ENCODE peak calls at places on chromosomes 3 and 15, in ten cellular contexts. One of them, this sample, is unnamed.

GRCh38 chr3:178277605-178278004 is 258.6 kb upstream of the KCNMB2 start:
- DNase-seq in GDM1: no peak
- DNase-seq in AG20443: no peak
- DNase-seq in EH: peak; percentile 15
- DNase-seq in pons: no peak
- DNase-seq in iris pigment epithelial cell: no peak
- DNase-seq in nephron progenitor cell: no peak
- DNase-seq in neuronal stem cell: no peak
- DNase-seq in AG10803: no peak
- DNase-seq in GM04503: no peak
- DNase-seq in this sample: no peak

GRCh38 chr3:107992976-107993684 is 97.7 kb downstream of the CD47 start:
- DNase-seq in GDM1: no peak
- DNase-seq in AG20443: peak; percentile 71
- DNase-seq in EH: no peak
- DNase-seq in pons: no peak
- DNase-seq in iris pigment epithelial cell: peak; percentile 36
- DNase-seq in nephron progenitor cell: no peak
- DNase-seq in neuronal stem cell: no peak
- DNase-seq in AG10803: peak; percentile 57
- DNase-seq in GM04503: no peak
- DNase-seq in this sample: no peak

GRCh38 chr3:18099611-18100010 is 325.5 kb downstream of the SATB1 start:
- DNase-seq in GDM1: no peak
- DNase-seq in AG20443: peak; percentile 15
- DNase-seq in EH: peak; percentile 33
- DNase-seq in pons: no peak
- DNase-seq in iris pigment epithelial cell: no peak
- DNase-seq in nephron progenitor cell: no peak
- DNase-seq in neuronal stem cell: no peak
- DNase-seq in AG10803: peak; percentile 12
- DNase-seq in GM04503: peak; percentile 11
- DNase-seq in this sample: no peak

GRCh38 chr3:107981471-107982111 is 109.2 kb downstream of the CD47 start:
- DNase-seq in GDM1: peak; percentile 35
- DNase-seq in AG20443: no peak
- DNase-seq in EH: no peak
- DNase-seq in pons: peak; percentile 51
- DNase-seq in iris pigment epithelial cell: no peak
- DNase-seq in nephron progenitor cell: no peak
- DNase-seq in neuronal stem cell: no peak
- DNase-seq in AG10803: no peak
- DNase-seq in GM04503: no peak
- DNase-seq in this sample: no peak

GRCh38 chr3:49007771-49008528 is 759 bp downstream of the WDR6 start:
- DNase-seq in GDM1: peak; percentile 80
- DNase-seq in AG20443: peak; percentile 95
- DNase-seq in EH: peak; percentile 94
- DNase-seq in pons: peak; percentile 77
- DNase-seq in iris pigment epithelial cell: peak; percentile 87
- DNase-seq in nephron progenitor cell: peak; percentile 88
- DNase-seq in neuronal stem cell: peak; percentile 86
- DNase-seq in AG10803: peak; percentile 91
- DNase-seq in GM04503: peak; percentile 52
- DNase-seq in this sample: peak; percentile 95

GRCh38 chr3:13264468-13264795 is 155.7 kb downstream of the NUP210 start:
- DNase-seq in GDM1: no peak
- DNase-seq in AG20443: no peak
- DNase-seq in EH: no peak
- DNase-seq in pons: no peak
- DNase-seq in iris pigment epithelial cell: no peak
- DNase-seq in nephron progenitor cell: no peak
- DNase-seq in neuronal stem cell: no peak
- DNase-seq in AG10803: no peak
- DNase-seq in GM04503: no peak
- DNase-seq in this sample: no peak

GRCh38 chr15:23566070-23567050 is 886 bp downstream of the MKRN3 start:
- DNase-seq in GDM1: peak; percentile 75
- DNase-seq in AG20443: no peak
- DNase-seq in EH: no peak
- DNase-seq in pons: peak; percentile 68
- DNase-seq in iris pigment epithelial cell: peak; percentile 21
- DNase-seq in nephron progenitor cell: no peak
- DNase-seq in neuronal stem cell: no peak
- DNase-seq in AG10803: peak; percentile 3
- DNase-seq in GM04503: no peak
- DNase-seq in this sample: no peak

GRCh38 chr3:129315386-129315991 is 36.8 kb downstream of the HMCES start:
- DNase-seq in GDM1: no peak
- DNase-seq in AG20443: peak; percentile 42
- DNase-seq in EH: peak; percentile 29
- DNase-seq in pons: no peak
- DNase-seq in iris pigment epithelial cell: peak; percentile 52
- DNase-seq in nephron progenitor cell: peak; percentile 38
- DNase-seq in neuronal stem cell: no peak
- DNase-seq in AG10803: peak; percentile 22
- DNase-seq in GM04503: no peak
- DNase-seq in this sample: peak; percentile 78

GRCh38 chr15:78182336-78182700 is 33.2 kb downstream of the IDH3A start:
- DNase-seq in GDM1: no peak
- DNase-seq in AG20443: no peak
- DNase-seq in EH: no peak
- DNase-seq in pons: no peak
- DNase-seq in iris pigment epithelial cell: no peak
- DNase-seq in nephron progenitor cell: no peak
- DNase-seq in neuronal stem cell: no peak
- DNase-seq in AG10803: no peak
- DNase-seq in GM04503: no peak
- DNase-seq in this sample: no peak

GRCh38 chr15:79180318-79180717 is 89.7 kb upstream of the RASGRF1 start:
- DNase-seq in GDM1: no peak
- DNase-seq in AG20443: no peak
- DNase-seq in EH: no peak
- DNase-seq in pons: no peak
- DNase-seq in iris pigment epithelial cell: no peak
- DNase-seq in nephron progenitor cell: no peak
- DNase-seq in neuronal stem cell: no peak
- DNase-seq in AG10803: no peak
- DNase-seq in GM04503: no peak
- DNase-seq in this sample: no peak

GRCh38 chr15:66581972-66582537 is 16.3 kb upstream of the LCTL start:
- DNase-seq in GDM1: no peak
- DNase-seq in AG20443: no peak
- DNase-seq in EH: no peak
- DNase-seq in pons: no peak
- DNase-seq in iris pigment epithelial cell: no peak
- DNase-seq in nephron progenitor cell: no peak
- DNase-seq in neuronal stem cell: no peak
- DNase-seq in AG10803: no peak
- DNase-seq in GM04503: no peak
- DNase-seq in this sample: no peak

GRCh38 chr15:73560501-73561117 is 72.6 kb downstream of the NPTN start:
- DNase-seq in GDM1: peak; percentile 34
- DNase-seq in AG20443: peak; percentile 31
- DNase-seq in EH: peak; percentile 71
- DNase-seq in pons: peak; percentile 82
- DNase-seq in iris pigment epithelial cell: peak; percentile 68
- DNase-seq in nephron progenitor cell: no peak
- DNase-seq in neuronal stem cell: no peak
- DNase-seq in AG10803: peak; percentile 70
- DNase-seq in GM04503: no peak
- DNase-seq in this sample: no peak

GRCh38 chr3:51722362-51722761 is 15.5 kb downstream of the GRM2 start:
- DNase-seq in GDM1: no peak
- DNase-seq in AG20443: no peak
- DNase-seq in EH: no peak
- DNase-seq in pons: no peak
- DNase-seq in iris pigment epithelial cell: no peak
- DNase-seq in nephron progenitor cell: no peak
- DNase-seq in neuronal stem cell: no peak
- DNase-seq in AG10803: no peak
- DNase-seq in GM04503: no peak
- DNase-seq in this sample: no peak

GRCh38 chr3:72830452-72831217 is 17.6 kb downstream of the SHQ1 start:
- DNase-seq in GDM1: no peak
- DNase-seq in AG20443: no peak
- DNase-seq in EH: peak; percentile 69
- DNase-seq in pons: no peak
- DNase-seq in iris pigment epithelial cell: peak; percentile 79
- DNase-seq in nephron progenitor cell: no peak
- DNase-seq in neuronal stem cell: no peak
- DNase-seq in AG10803: peak; percentile 45
- DNase-seq in GM04503: no peak
- DNase-seq in this sample: no peak

GRCh38 chr15:61030451-61030850 is 198.7 kb downstream of the RORA start:
- DNase-seq in GDM1: no peak
- DNase-seq in AG20443: peak; percentile 54
- DNase-seq in EH: peak; percentile 71
- DNase-seq in pons: no peak
- DNase-seq in iris pigment epithelial cell: peak; percentile 72
- DNase-seq in nephron progenitor cell: no peak
- DNase-seq in neuronal stem cell: no peak
- DNase-seq in AG10803: peak; percentile 83
- DNase-seq in GM04503: peak; percentile 73
- DNase-seq in this sample: no peak

GRCh38 chr3:115512565-115513410 is 110.5 kb upstream of the GAP43 start:
- DNase-seq in GDM1: no peak
- DNase-seq in AG20443: peak; percentile 42
- DNase-seq in EH: peak; percentile 41
- DNase-seq in pons: no peak
- DNase-seq in iris pigment epithelial cell: peak; percentile 25
- DNase-seq in nephron progenitor cell: peak; percentile 71
- DNase-seq in neuronal stem cell: peak; percentile 70
- DNase-seq in AG10803: peak; percentile 16
- DNase-seq in GM04503: peak; percentile 5
- DNase-seq in this sample: peak; percentile 60

GRCh38 chr15:66891776-66892175 is 173.6 kb upstream of the SMAD3 start:
- DNase-seq in GDM1: no peak
- DNase-seq in AG20443: no peak
- DNase-seq in EH: no peak
- DNase-seq in pons: no peak
- DNase-seq in iris pigment epithelial cell: no peak
- DNase-seq in nephron progenitor cell: no peak
- DNase-seq in neuronal stem cell: no peak
- DNase-seq in AG10803: no peak
- DNase-seq in GM04503: no peak
- DNase-seq in this sample: no peak

GRCh38 chr3:46646700-46647099 is 34.4 kb downstream of the FAM240A start:
- DNase-seq in GDM1: no peak
- DNase-seq in AG20443: peak; percentile 80
- DNase-seq in EH: peak; percentile 64
- DNase-seq in pons: no peak
- DNase-seq in iris pigment epithelial cell: peak; percentile 45
- DNase-seq in nephron progenitor cell: no peak
- DNase-seq in neuronal stem cell: no peak
- DNase-seq in AG10803: peak; percentile 88
- DNase-seq in GM04503: peak; percentile 55
- DNase-seq in this sample: no peak

GRCh38 chr15:34304613-34305012 is 33.0 kb downstream of the SLC12A6 start:
- DNase-seq in GDM1: no peak
- DNase-seq in AG20443: peak; percentile 13
- DNase-seq in EH: peak; percentile 74
- DNase-seq in pons: no peak
- DNase-seq in iris pigment epithelial cell: peak; percentile 76
- DNase-seq in nephron progenitor cell: no peak
- DNase-seq in neuronal stem cell: no peak
- DNase-seq in AG10803: peak; percentile 60
- DNase-seq in GM04503: no peak
- DNase-seq in this sample: no peak

GRCh38 chr15:92665100-92665555 is 9.6 kb upstream of the FAM174B start:
- DNase-seq in GDM1: no peak
- DNase-seq in AG20443: no peak
- DNase-seq in EH: peak; percentile 82
- DNase-seq in pons: no peak
- DNase-seq in iris pigment epithelial cell: peak; percentile 68
- DNase-seq in nephron progenitor cell: no peak
- DNase-seq in neuronal stem cell: no peak
- DNase-seq in AG10803: peak; percentile 16
- DNase-seq in GM04503: no peak
- DNase-seq in this sample: no peak

GRCh38 chr3:87498358-87499080 is 222.1 kb upstream of the POU1F1 start:
- DNase-seq in GDM1: no peak
- DNase-seq in AG20443: no peak
- DNase-seq in EH: no peak
- DNase-seq in pons: no peak
- DNase-seq in iris pigment epithelial cell: no peak
- DNase-seq in nephron progenitor cell: no peak
- DNase-seq in neuronal stem cell: no peak
- DNase-seq in AG10803: no peak
- DNase-seq in GM04503: no peak
- DNase-seq in this sample: no peak

GRCh38 chr3:38990621-38991020 is 61.1 kb downstream of the SCN11A start:
- DNase-seq in GDM1: no peak
- DNase-seq in AG20443: no peak
- DNase-seq in EH: peak; percentile 42
- DNase-seq in pons: no peak
- DNase-seq in iris pigment epithelial cell: peak; percentile 7
- DNase-seq in nephron progenitor cell: no peak
- DNase-seq in neuronal stem cell: no peak
- DNase-seq in AG10803: no peak
- DNase-seq in GM04503: no peak
- DNase-seq in this sample: no peak

GRCh38 chr15:22956257-22956979 is 23.8 kb downstream of the CYFIP1 start:
- DNase-seq in GDM1: no peak
- DNase-seq in AG20443: no peak
- DNase-seq in EH: no peak
- DNase-seq in pons: peak; percentile 80
- DNase-seq in iris pigment epithelial cell: no peak
- DNase-seq in nephron progenitor cell: no peak
- DNase-seq in neuronal stem cell: no peak
- DNase-seq in AG10803: no peak
- DNase-seq in GM04503: no peak
- DNase-seq in this sample: no peak

GRCh38 chr15:63941698-63942465 is 104.4 kb downstream of the DAPK2 start:
- DNase-seq in GDM1: no peak
- DNase-seq in AG20443: no peak
- DNase-seq in EH: no peak
- DNase-seq in pons: no peak
- DNase-seq in iris pigment epithelial cell: no peak
- DNase-seq in nephron progenitor cell: no peak
- DNase-seq in neuronal stem cell: no peak
- DNase-seq in AG10803: no peak
- DNase-seq in GM04503: no peak
- DNase-seq in this sample: no peak

GRCh38 chr3:191148131-191148530 is 50.9 kb upstream of the OSTN start:
- DNase-seq in GDM1: no peak
- DNase-seq in AG20443: no peak
- DNase-seq in EH: peak; percentile 53
- DNase-seq in pons: no peak
- DNase-seq in iris pigment epithelial cell: peak; percentile 17
- DNase-seq in nephron progenitor cell: no peak
- DNase-seq in neuronal stem cell: no peak
- DNase-seq in AG10803: no peak
- DNase-seq in GM04503: no peak
- DNase-seq in this sample: no peak

GRCh38 chr15:80445300-80446041 is 41.3 kb downstream of the ARNT2 start:
- DNase-seq in GDM1: no peak
- DNase-seq in AG20443: no peak
- DNase-seq in EH: no peak
- DNase-seq in pons: no peak
- DNase-seq in iris pigment epithelial cell: no peak
- DNase-seq in nephron progenitor cell: no peak
- DNase-seq in neuronal stem cell: no peak
- DNase-seq in AG10803: no peak
- DNase-seq in GM04503: no peak
- DNase-seq in this sample: no peak

GRCh38 chr3:17640466-17640865 is 102.0 kb downstream of the TBC1D5 start:
- DNase-seq in GDM1: no peak
- DNase-seq in AG20443: no peak
- DNase-seq in EH: peak; percentile 36
- DNase-seq in pons: no peak
- DNase-seq in iris pigment epithelial cell: peak; percentile 57
- DNase-seq in nephron progenitor cell: no peak
- DNase-seq in neuronal stem cell: no peak
- DNase-seq in AG10803: no peak
- DNase-seq in GM04503: no peak
- DNase-seq in this sample: no peak

GRCh38 chr15:95663156-95663831 is 667.2 kb upstream of the NR2F2 start:
- DNase-seq in GDM1: no peak
- DNase-seq in AG20443: peak; percentile 29
- DNase-seq in EH: peak; percentile 92
- DNase-seq in pons: no peak
- DNase-seq in iris pigment epithelial cell: peak; percentile 77
- DNase-seq in nephron progenitor cell: no peak
- DNase-seq in neuronal stem cell: no peak
- DNase-seq in AG10803: peak; percentile 51
- DNase-seq in GM04503: no peak
- DNase-seq in this sample: no peak